ENCODE peak calls at places on chromosome 10, in four cellular contexts. Y, O, V and D are unnamed samples.

GRCh38 chr10:102067091-102067916 is 2.2 kb downstream of the HPS6 start:
- DNase-seq in Y (no peak), V (peak; percentile 56), O (no peak), D (no peak)

GRCh38 chr10:102796407-102797176 is 40.6 kb downstream of the CYP17A1 start:
- DNase-seq in O (peak; percentile 16), Y (peak; percentile 89), V (peak; percentile 82), D (no peak)

GRCh38 chr10:52621635-52622079 is 150.9 kb downstream of the MBL2 start:
- DNase-seq in V (no peak), Y (peak; percentile 37), O (no peak), D (no peak)

GRCh38 chr10:98415710-98416077 is 712 bp upstream of the PYROXD2 start:
- DNase-seq in O (no peak), V (no peak), Y (peak; percentile 33), D (no peak)

GRCh38 chr10:70461397-70462348 is 16.9 kb upstream of the PALD1 start:
- DNase-seq in V (peak; percentile 77), O (no peak), Y (peak; percentile 63), D (no peak)

GRCh38 chr10:67803588-67804394 is 34.2 kb downstream of the DNAJC12 start:
- DNase-seq in O (no peak), Y (no peak), V (no peak), D (no peak)

GRCh38 chr10:9819756-9820494 is 1197.7 kb upstream of the CELF2 start:
- DNase-seq in O (no peak), Y (no peak), V (no peak), D (no peak)

GRCh38 chr10:8273749-8274148 is 219.3 kb downstream of the GATA3 start:
- DNase-seq in Y (peak; percentile 3), V (no peak), O (no peak), D (no peak)

GRCh38 chr10:69912584-69912983 is 110.9 kb downstream of the COL13A1 start:
- DNase-seq in V (no peak), Y (no peak), O (no peak), D (no peak)

GRCh38 chr10:3763852-3764625 is 21.0 kb downstream of the KLF6 start:
- DNase-seq in V (no peak), O (no peak), Y (peak; percentile 88), D (no peak)

GRCh38 chr10:97307866-97308780 is 10.9 kb upstream of the FRAT1 start:
- DNase-seq in Y (no peak), V (no peak), O (no peak), D (no peak)

GRCh38 chr10:12214763-12215218 is 18.8 kb downstream of the CDC123 start:
- DNase-seq in Y (peak; percentile 73), V (no peak), O (no peak), D (no peak)

GRCh38 chr10:77886795-77887355 is 39.7 kb downstream of the DLG5 start:
- DNase-seq in Y (no peak), O (no peak), V (no peak), D (no peak)

GRCh38 chr10:43233601-43234430 is 33.0 kb downstream of the RASGEF1A start:
- DNase-seq in V (peak; percentile 53), Y (no peak), O (no peak), D (no peak)

GRCh38 chr10:93554760-93555432 is 11.6 kb upstream of the FFAR4 start:
- DNase-seq in O (no peak), Y (peak; percentile 80), V (peak; percentile 70), D (peak; percentile 33)

GRCh38 chr10:104437226-104437625 is 83.6 kb downstream of the CFAP58 start:
- DNase-seq in Y (peak; percentile 33), O (no peak), V (no peak), D (no peak)

GRCh38 chr10:118958984-118959916 is 70.3 kb upstream of the NANOS1 start:
- DNase-seq in Y (peak; percentile 60), V (no peak), O (no peak), D (no peak)

GRCh38 chr10:85790155-85790789 is 576.3 kb downstream of the GRID1 start:
- DNase-seq in Y (no peak), V (no peak), O (no peak), D (no peak)

GRCh38 chr10:72322280-72323058 is 32.2 kb downstream of the DNAJB12 start:
- DNase-seq in V (peak; percentile 85), Y (peak; percentile 44), O (no peak), D (no peak)

GRCh38 chr10:30398193-30398592 is 35.8 kb upstream of the MAP3K8 start:
- DNase-seq in O (no peak), Y (no peak), V (no peak), D (no peak)

GRCh38 chr10:132708936-132709335 is 77.0 kb downstream of the NKX6-2 start:
- DNase-seq in Y (no peak), V (peak; percentile 28), O (no peak), D (no peak)

GRCh38 chr10:69786791-69787190 is 14.9 kb upstream of the COL13A1 start:
- DNase-seq in O (no peak), Y (peak; percentile 78), V (no peak), D (no peak)

GRCh38 chr10:78997635-78998618 is 70.8 kb upstream of the ZMIZ1 start:
- DNase-seq in V (no peak), O (no peak), Y (no peak), D (no peak)

GRCh38 chr10:127310932-127311331 is 114.5 kb upstream of the INSYN2A start:
- DNase-seq in O (no peak), Y (no peak), V (no peak), D (no peak)

GRCh38 chr10:101028446-101029244 is 2.3 kb downstream of the PDZD7 start:
- DNase-seq in O (no peak), V (no peak), Y (no peak), D (no peak)

GRCh38 chr10:22693371-22693784 is 21.0 kb downstream of the PIP4K2A start:
- DNase-seq in O (no peak), V (peak; percentile 74), Y (peak; percentile 69), D (no peak)

GRCh38 chr10:28470873-28471704 is 61.8 kb upstream of the WAC start:
- DNase-seq in Y (no peak), O (no peak), V (no peak), D (no peak)

GRCh38 chr10:124003481-124004371 is 89.7 kb downstream of the CHST15 start:
- DNase-seq in V (peak; percentile 43), Y (no peak), O (no peak), D (no peak)

GRCh38 chr10:89242340-89242680 is 9.3 kb downstream of the LIPA start:
- DNase-seq in O (no peak), V (no peak), Y (no peak), D (no peak)

GRCh38 chr10:110556993-110557601 is 10.4 kb upstream of the SMC3 start:
- DNase-seq in O (no peak), V (peak; percentile 88), Y (peak; percentile 76), D (no peak)

GRCh38 chr10:92590623-92591549 is 2.0 kb upstream of the KIF11 start:
- DNase-seq in Y (peak; percentile 73), O (no peak), V (no peak), D (no peak)

GRCh38 chr10:124530215-124530665 is 68.6 kb downstream of the LHPP start:
- DNase-seq in V (peak; percentile 95), Y (peak; percentile 80), O (no peak), D (peak; percentile 20)

GRCh38 chr10:58436071-58436470 is 50.9 kb downstream of the TFAM start:
- DNase-seq in O (no peak), Y (peak; percentile 59), V (no peak), D (no peak)

GRCh38 chr10:510415-510881 is 179.0 kb downstream of the DIP2C start:
- DNase-seq in O (peak; percentile 54), V (peak; percentile 44), Y (no peak), D (no peak)

GRCh38 chr10:108812906-108813305 is 1110.4 kb downstream of the XPNPEP1 start:
- DNase-seq in Y (no peak), V (no peak), O (no peak), D (no peak)

GRCh38 chr10:103820101-103821062 is 35.0 kb downstream of the SH3PXD2A start:
- DNase-seq in O (no peak), Y (peak; percentile 65), V (no peak), D (no peak)